ENCODE peak calls at places on chromosome 9, in five cellular contexts. I, E, M, H and J are unnamed samples.

GRCh38 chr9:37364136-37364535 is 58.4 kb upstream of the GRHPR start:
- DNase-seq in I (no peak), H (no peak), E (no peak), M (no peak), J (no peak)

GRCh38 chr9:10226996-10227395 is 385.8 kb downstream of the PTPRD start:
- DNase-seq in H (peak; percentile 65), I (no peak), M (no peak), E (no peak), J (no peak)

GRCh38 chr9:6049798-6050197 is 34.4 kb upstream of the RANBP6 start:
- DNase-seq in M (no peak), E (no peak), I (no peak), H (peak; percentile 51), J (no peak)

GRCh38 chr9:120413121-120414048 is 166.6 kb downstream of the CDK5RAP2 start:
- DNase-seq in I (no peak), E (peak; percentile 99), H (peak; percentile 70), M (no peak), J (peak; percentile 96)

GRCh38 chr9:136710543-136710942 is 1.8 kb upstream of the DIPK1B start:
- DNase-seq in I (no peak), H (no peak), M (no peak), E (no peak), J (no peak)

GRCh38 chr9:76372345-76372744 is 21.9 kb downstream of the RFK start:
- DNase-seq in M (no peak), I (no peak), E (no peak), H (no peak), J (no peak)

GRCh38 chr9:121551985-121552753 is 52.5 kb upstream of the GGTA1 start:
- DNase-seq in I (no peak), M (no peak), H (no peak), E (no peak), J (no peak)

GRCh38 chr9:78563269-78563668 is 266.3 kb downstream of the PSAT1 start:
- DNase-seq in E (no peak), M (no peak), H (no peak), I (no peak), J (no peak)

GRCh38 chr9:106420511-106420944 is 442.4 kb upstream of the ZNF462 start:
- DNase-seq in E (no peak), I (no peak), H (peak; percentile 57), M (no peak), J (no peak)

GRCh38 chr9:109381011-109381729 is 60.3 kb upstream of the EPB41L4B start:
- DNase-seq in M (no peak), H (peak; percentile 42), I (no peak), E (no peak), J (no peak)

GRCh38 chr9:97388721-97389238 is 23.1 kb upstream of the TDRD7 start:
- DNase-seq in M (no peak), E (no peak), H (no peak), I (no peak), J (no peak)

GRCh38 chr9:134987376-134987775 is 69.7 kb upstream of the FCN1 start:
- DNase-seq in E (no peak), M (no peak), H (no peak), I (no peak), J (no peak)

GRCh38 chr9:4832786-4833579 is 40.2 kb downstream of the RCL1 start:
- DNase-seq in M (no peak), I (no peak), H (peak; percentile 100), E (no peak), J (no peak)

GRCh38 chr9:135835131-135835530 is 72.2 kb downstream of the CAMSAP1 start:
- DNase-seq in M (no peak), E (no peak), H (no peak), I (no peak), J (no peak)

GRCh38 chr9:108125541-108125940 is 636.0 kb upstream of the KLF4 start:
- DNase-seq in E (no peak), I (no peak), H (no peak), M (no peak), J (no peak)

GRCh38 chr9:100637787-100638186 is 59.9 kb downstream of the CAVIN4 start:
- DNase-seq in I (no peak), E (peak; percentile 26), M (no peak), H (no peak), J (no peak)